ENCODE peak calls at places on chromosomes 5 and 9, in nine cellular contexts. E, K, J, I, W, Y, A, D and N are unnamed samples.

GRCh38 chr5:77129386-77129785 is 42.3 kb upstream of the ZBED3 start:
- DNase-seq in W (peak; percentile 71), J (no peak), A (peak; percentile 67), E (no peak), D (peak; percentile 8), K (peak; percentile 16), Y (no peak), I (no peak), N (no peak)

GRCh38 chr9:16133556-16134227 is 580.8 kb downstream of the CCDC171 start:
- DNase-seq in I (no peak), D (peak; percentile 72), J (peak; percentile 60), E (peak; percentile 62), W (peak; percentile 56), K (peak; percentile 70), A (peak; percentile 56), Y (peak; percentile 88), N (peak; percentile 10)

GRCh38 chr5:180803181-180804128 is 849 bp upstream of the MGAT1 start:
- DNase-seq in E (peak; percentile 88), Y (no peak), W (peak; percentile 34), J (peak; percentile 91), I (peak; percentile 73), A (no peak), K (no peak), D (no peak), N (no peak)

GRCh38 chr9:68759981-68760673 is 55.1 kb downstream of the PIP5K1B start:
- DNase-seq in W (no peak), I (no peak), A (no peak), Y (no peak), E (no peak), K (no peak), J (no peak), D (no peak), N (no peak)

GRCh38 chr9:98193336-98193944 is 1.0 kb upstream of the CORO2A start:
- DNase-seq in E (no peak), D (no peak), K (no peak), J (no peak), W (no peak), A (no peak), Y (no peak), I (no peak), N (no peak)

GRCh38 chr5:175517824-175518450 is 39.6 kb downstream of the SFXN1 start:
- DNase-seq in D (no peak), J (peak; percentile 87), A (no peak), I (peak; percentile 81), Y (no peak), K (peak; percentile 8), W (no peak), E (peak; percentile 29), N (no peak)

GRCh38 chr5:98700730-98701129 is 72.7 kb upstream of the RGMB start:
- DNase-seq in Y (no peak), D (no peak), J (no peak), I (no peak), E (no peak), W (no peak), A (no peak), K (no peak), N (no peak)

GRCh38 chr5:132905938-132906337 is 32.5 kb downstream of the LEAP2 start:
- DNase-seq in I (no peak), Y (peak; percentile 73), A (no peak), K (no peak), D (peak; percentile 64), E (no peak), W (no peak), J (no peak), N (peak; percentile 3)

GRCh38 chr5:96226941-96227552 is 206.0 kb downstream of the PCSK1 start:
- DNase-seq in K (no peak), J (no peak), A (no peak), D (no peak), I (no peak), E (no peak), W (no peak), Y (no peak), N (no peak)

GRCh38 chr5:923473-923873 is 30.8 kb downstream of the TRIP13 start:
- DNase-seq in J (peak; percentile 88), E (peak; percentile 89), Y (peak; percentile 89), K (peak; percentile 51), I (peak; percentile 68), D (peak; percentile 81), W (peak; percentile 84), A (peak; percentile 93), N (no peak)

GRCh38 chr9:21764736-21765245 is 37.6 kb upstream of the MTAP start:
- DNase-seq in K (no peak), J (no peak), E (no peak), W (no peak), D (no peak), I (no peak), Y (no peak), A (no peak), N (no peak)

GRCh38 chr5:180180198-180180820 is 28.7 kb downstream of the RASGEF1C start:
- DNase-seq in E (no peak), A (no peak), W (no peak), K (no peak), J (no peak), Y (no peak), D (no peak), I (no peak), N (no peak)

GRCh38 chr9:95055851-95056551 is 261.5 kb downstream of the FANCC start:
- DNase-seq in Y (peak; percentile 27), A (peak; percentile 65), J (no peak), D (no peak), K (no peak), E (no peak), I (no peak), W (peak; percentile 81), N (peak; percentile 15)

GRCh38 chr5:107979272-107979671 is 308.5 kb upstream of the EFNA5 start:
- DNase-seq in Y (peak; percentile 93), J (no peak), A (no peak), D (no peak), I (no peak), E (no peak), W (no peak), K (no peak), N (no peak)

GRCh38 chr5:79990598-79991507 is at the start of gene MTX3:
- DNase-seq in I (peak; percentile 86), E (peak; percentile 82), W (peak; percentile 74), J (peak; percentile 95), A (peak; percentile 91), D (peak; percentile 85), Y (peak; percentile 65), K (peak; percentile 61), N (peak; percentile 26)